ENCODE peak calls at places on chromosomes 2 and 18, in ten cellular contexts. One of them, this sample, is unnamed.

GRCh38 chr2:195603408-195603807 is 53.6 kb upstream of the SLC39A10 start:
- DNase-seq in upper lobe of right lung: no peak
- DNase-seq in DND-41: no peak
- DNase-seq in gastrocnemius medialis: no peak
- DNase-seq in HL-60: no peak
- DNase-seq in pancreas: no peak
- DNase-seq in A549: no peak
- DNase-seq in tibial artery: no peak
- DNase-seq in tibial nerve: no peak
- DNase-seq in OCI-LY7: no peak
- DNase-seq in this sample: no peak

GRCh38 chr2:38835015-38835601 is 40.6 kb downstream of the DHX57 start:
- DNase-seq in upper lobe of right lung: no peak
- DNase-seq in pancreas: no peak
- DNase-seq in OCI-LY7: peak
- DNase-seq in A549: no peak
- DNase-seq in HL-60: peak
- DNase-seq in DND-41: no peak
- DNase-seq in gastrocnemius medialis: no peak
- DNase-seq in tibial artery: no peak
- DNase-seq in tibial nerve: peak
- DNase-seq in this sample: no peak

GRCh38 chr2:170177950-170178781 is at the start of gene MYO3B:
- DNase-seq in tibial artery: no peak
- DNase-seq in A549: no peak
- DNase-seq in OCI-LY7: no peak
- DNase-seq in upper lobe of right lung: no peak
- DNase-seq in HL-60: no peak
- DNase-seq in gastrocnemius medialis: no peak
- DNase-seq in tibial nerve: no peak
- DNase-seq in pancreas: no peak
- DNase-seq in DND-41: no peak
- DNase-seq in this sample: no peak

GRCh38 chr2:58655152-58655551 is 414.0 kb upstream of the FANCL start:
- DNase-seq in HL-60: no peak
- DNase-seq in tibial artery: no peak
- DNase-seq in upper lobe of right lung: no peak
- DNase-seq in gastrocnemius medialis: no peak
- DNase-seq in OCI-LY7: no peak
- DNase-seq in DND-41: no peak
- DNase-seq in tibial nerve: no peak
- DNase-seq in pancreas: no peak
- DNase-seq in A549: no peak
- DNase-seq in this sample: no peak

GRCh38 chr2:135844285-135844985 is 7.5 kb upstream of the LCT start:
- DNase-seq in tibial nerve: no peak
- DNase-seq in A549: no peak
- DNase-seq in upper lobe of right lung: no peak
- DNase-seq in OCI-LY7: no peak
- DNase-seq in pancreas: no peak
- DNase-seq in DND-41: no peak
- DNase-seq in tibial artery: no peak
- DNase-seq in gastrocnemius medialis: no peak
- DNase-seq in HL-60: no peak
- DNase-seq in this sample: no peak

GRCh38 chr2:28390857-28391563 is 1.6 kb upstream of the FOSL2 start:
- DNase-seq in OCI-LY7: peak
- DNase-seq in upper lobe of right lung: peak
- DNase-seq in A549: peak
- DNase-seq in gastrocnemius medialis: peak
- DNase-seq in HL-60: peak
- DNase-seq in pancreas: peak
- DNase-seq in tibial nerve: peak
- DNase-seq in tibial artery: peak
- DNase-seq in DND-41: no peak
- DNase-seq in this sample: peak

GRCh38 chr2:71889991-71890684 is 257.5 kb downstream of the CYP26B1 start:
- DNase-seq in tibial artery: peak
- DNase-seq in gastrocnemius medialis: peak
- DNase-seq in upper lobe of right lung: no peak
- DNase-seq in DND-41: no peak
- DNase-seq in HL-60: no peak
- DNase-seq in A549: no peak
- DNase-seq in tibial nerve: peak
- DNase-seq in pancreas: no peak
- DNase-seq in OCI-LY7: no peak
- DNase-seq in this sample: no peak

GRCh38 chr2:48105848-48106247 is 199.6 kb upstream of the FBXO11 start:
- DNase-seq in gastrocnemius medialis: no peak
- DNase-seq in A549: no peak
- DNase-seq in tibial nerve: no peak
- DNase-seq in OCI-LY7: no peak
- DNase-seq in upper lobe of right lung: no peak
- DNase-seq in DND-41: no peak
- DNase-seq in tibial artery: no peak
- DNase-seq in pancreas: no peak
- DNase-seq in HL-60: no peak
- DNase-seq in this sample: no peak

GRCh38 chr2:86645752-86646151 is 22.1 kb upstream of the RNF103 start:
- DNase-seq in tibial artery: no peak
- DNase-seq in A549: no peak
- DNase-seq in gastrocnemius medialis: no peak
- DNase-seq in pancreas: no peak
- DNase-seq in HL-60: no peak
- DNase-seq in DND-41: no peak
- DNase-seq in tibial nerve: no peak
- DNase-seq in OCI-LY7: no peak
- DNase-seq in upper lobe of right lung: no peak
- DNase-seq in this sample: no peak

GRCh38 chr2:179521944-179522343 is 257.3 kb upstream of the SESTD1 start:
- DNase-seq in tibial nerve: no peak
- DNase-seq in HL-60: no peak
- DNase-seq in DND-41: no peak
- DNase-seq in tibial artery: no peak
- DNase-seq in upper lobe of right lung: no peak
- DNase-seq in pancreas: no peak
- DNase-seq in A549: no peak
- DNase-seq in OCI-LY7: no peak
- DNase-seq in gastrocnemius medialis: no peak
- DNase-seq in this sample: no peak

GRCh38 chr2:143282684-143283083 is 153.5 kb downstream of the ARHGAP15 start:
- DNase-seq in pancreas: no peak
- DNase-seq in tibial artery: no peak
- DNase-seq in gastrocnemius medialis: no peak
- DNase-seq in upper lobe of right lung: no peak
- DNase-seq in DND-41: peak
- DNase-seq in HL-60: peak
- DNase-seq in OCI-LY7: no peak
- DNase-seq in A549: no peak
- DNase-seq in tibial nerve: no peak
- DNase-seq in this sample: no peak

GRCh38 chr2:216134958-216135541 is 25.9 kb downstream of the XRCC5 start:
- DNase-seq in tibial nerve: no peak
- DNase-seq in OCI-LY7: no peak
- DNase-seq in gastrocnemius medialis: no peak
- DNase-seq in DND-41: no peak
- DNase-seq in A549: no peak
- DNase-seq in tibial artery: no peak
- DNase-seq in HL-60: no peak
- DNase-seq in upper lobe of right lung: no peak
- DNase-seq in pancreas: no peak
- DNase-seq in this sample: no peak

GRCh38 chr18:50190236-50190635 is 4.7 kb downstream of the MYO5B start:
- DNase-seq in HL-60: no peak
- DNase-seq in A549: no peak
- DNase-seq in tibial nerve: no peak
- DNase-seq in OCI-LY7: no peak
- DNase-seq in gastrocnemius medialis: no peak
- DNase-seq in tibial artery: no peak
- DNase-seq in pancreas: no peak
- DNase-seq in DND-41: no peak
- DNase-seq in upper lobe of right lung: no peak
- DNase-seq in this sample: no peak

GRCh38 chr2:64023485-64024258 is 4.4 kb upstream of the VPS54 start:
- DNase-seq in HL-60: no peak
- DNase-seq in tibial artery: no peak
- DNase-seq in gastrocnemius medialis: no peak
- DNase-seq in OCI-LY7: peak
- DNase-seq in DND-41: no peak
- DNase-seq in pancreas: no peak
- DNase-seq in upper lobe of right lung: no peak
- DNase-seq in A549: no peak
- DNase-seq in tibial nerve: no peak
- DNase-seq in this sample: no peak

GRCh38 chr2:212052412-212053159 is 486.0 kb downstream of the ERBB4 start:
- DNase-seq in DND-41: peak
- DNase-seq in upper lobe of right lung: no peak
- DNase-seq in HL-60: no peak
- DNase-seq in OCI-LY7: no peak
- DNase-seq in A549: no peak
- DNase-seq in tibial artery: no peak
- DNase-seq in gastrocnemius medialis: no peak
- DNase-seq in tibial nerve: no peak
- DNase-seq in pancreas: no peak
- DNase-seq in this sample: no peak

GRCh38 chr2:69789129-69789528 is 40.3 kb upstream of the GMCL1 start:
- DNase-seq in tibial artery: peak
- DNase-seq in OCI-LY7: peak
- DNase-seq in upper lobe of right lung: no peak
- DNase-seq in HL-60: no peak
- DNase-seq in A549: peak
- DNase-seq in DND-41: no peak
- DNase-seq in pancreas: no peak
- DNase-seq in tibial nerve: no peak
- DNase-seq in gastrocnemius medialis: no peak
- DNase-seq in this sample: peak

GRCh38 chr2:197261808-197262226 is 48.8 kb downstream of the ANKRD44 start:
- DNase-seq in A549: no peak
- DNase-seq in HL-60: no peak
- DNase-seq in pancreas: no peak
- DNase-seq in tibial nerve: no peak
- DNase-seq in OCI-LY7: peak
- DNase-seq in tibial artery: no peak
- DNase-seq in gastrocnemius medialis: no peak
- DNase-seq in upper lobe of right lung: no peak
- DNase-seq in DND-41: no peak
- DNase-seq in this sample: no peak

GRCh38 chr18:76922107-76922506 is 99.8 kb downstream of the ZNF236 start:
- DNase-seq in pancreas: peak
- DNase-seq in DND-41: peak
- DNase-seq in gastrocnemius medialis: peak
- DNase-seq in HL-60: peak
- DNase-seq in upper lobe of right lung: peak
- DNase-seq in tibial nerve: peak
- DNase-seq in tibial artery: peak
- DNase-seq in A549: peak
- DNase-seq in OCI-LY7: peak
- DNase-seq in this sample: no peak

GRCh38 chr18:12021596-12021995 is 40.3 kb downstream of the IMPA2 start:
- DNase-seq in gastrocnemius medialis: no peak
- DNase-seq in OCI-LY7: no peak
- DNase-seq in pancreas: no peak
- DNase-seq in A549: no peak
- DNase-seq in HL-60: no peak
- DNase-seq in DND-41: no peak
- DNase-seq in tibial nerve: no peak
- DNase-seq in upper lobe of right lung: no peak
- DNase-seq in tibial artery: no peak
- DNase-seq in this sample: no peak
- H3K27ac ChIP-seq in gastrocnemius medialis: no peak
- H3K27ac ChIP-seq in OCI-LY7: no peak
- H3K27ac ChIP-seq in pancreas: no peak
- H3K27ac ChIP-seq in A549: no peak
- H3K27ac ChIP-seq in HL-60: no peak
- H3K27ac ChIP-seq in DND-41: no peak
- H3K27ac ChIP-seq in tibial nerve: no peak
- H3K27ac ChIP-seq in upper lobe of right lung: peak
- H3K27ac ChIP-seq in tibial artery: no peak
- H3K27ac ChIP-seq in this sample: no peak

GRCh38 chr2:25435421-25435820 is 93.7 kb upstream of the DNMT3A start:
- DNase-seq in HL-60: no peak
- DNase-seq in tibial nerve: no peak
- DNase-seq in gastrocnemius medialis: no peak
- DNase-seq in tibial artery: no peak
- DNase-seq in A549: no peak
- DNase-seq in upper lobe of right lung: no peak
- DNase-seq in pancreas: no peak
- DNase-seq in DND-41: no peak
- DNase-seq in OCI-LY7: no peak
- DNase-seq in this sample: no peak
- H3K4me3 ChIP-seq in HL-60: no peak
- H3K4me3 ChIP-seq in tibial nerve: no peak
- H3K4me3 ChIP-seq in gastrocnemius medialis: no peak
- H3K4me3 ChIP-seq in tibial artery: no peak
- H3K4me3 ChIP-seq in A549: no peak
- H3K4me3 ChIP-seq in upper lobe of right lung: no peak
- H3K4me3 ChIP-seq in pancreas: no peak
- H3K4me3 ChIP-seq in DND-41: no peak
- H3K4me3 ChIP-seq in OCI-LY7: no peak
- H3K4me3 ChIP-seq in this sample: no peak

DNA sequence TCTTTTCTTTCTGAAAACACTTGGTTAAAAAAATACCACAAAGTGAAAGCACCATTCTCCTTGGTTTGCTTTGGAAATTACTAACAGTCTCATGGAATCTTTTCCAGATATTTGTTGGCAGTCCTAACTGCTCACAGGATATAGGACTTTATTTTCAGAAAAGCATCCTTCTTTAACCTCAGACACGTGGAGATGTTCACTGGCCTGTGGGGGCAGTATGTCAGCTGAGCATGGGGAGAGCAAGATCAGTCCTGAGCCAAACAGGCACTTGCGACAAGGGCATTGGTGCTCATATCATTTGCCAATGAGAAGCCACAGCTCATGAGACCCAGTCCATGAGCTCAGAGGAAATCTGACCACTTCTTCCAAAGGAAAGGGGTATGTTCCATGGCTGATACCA is 371.9 kb downstream of the NBAS start:
- DNase-seq in gastrocnemius medialis: no peak
- DNase-seq in DND-41: no peak
- DNase-seq in tibial artery: no peak
- DNase-seq in HL-60: no peak
- DNase-seq in OCI-LY7: no peak
- DNase-seq in A549: no peak
- DNase-seq in upper lobe of right lung: no peak
- DNase-seq in tibial nerve: no peak
- DNase-seq in pancreas: no peak
- DNase-seq in this sample: no peak
- TF ChIP-seq CTCF in gastrocnemius medialis: no peak
- TF ChIP-seq CTCF in DND-41: peak
- TF ChIP-seq CTCF in tibial artery: no peak
- TF ChIP-seq CTCF in HL-60: no peak
- TF ChIP-seq CTCF in OCI-LY7: peak
- TF ChIP-seq CTCF in A549: no peak
- TF ChIP-seq CTCF in upper lobe of right lung: no peak
- TF ChIP-seq CTCF in tibial nerve: no peak
- TF ChIP-seq CTCF in pancreas: no peak
- TF ChIP-seq CTCF in this sample: no peak

DNA sequence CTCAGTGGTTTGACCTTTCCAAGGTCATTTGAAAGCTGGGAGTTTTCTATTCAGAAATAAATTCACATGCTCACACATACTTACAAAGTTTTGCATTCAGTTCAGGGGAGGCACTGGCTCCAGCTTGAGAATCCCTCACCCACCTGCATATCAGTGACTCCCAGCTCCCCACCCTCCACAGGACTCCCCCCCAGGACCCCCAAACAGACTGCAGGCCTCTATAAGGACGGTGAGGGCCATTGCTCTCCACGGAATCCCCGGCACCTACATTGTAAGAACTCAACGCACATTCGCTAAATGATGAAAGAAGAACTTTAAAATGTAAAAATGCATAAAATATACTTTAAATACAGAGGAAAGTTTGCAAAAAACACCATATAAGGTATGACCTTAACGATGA is 97.2 kb upstream of the TEX51 start:
- DNase-seq in pancreas: no peak
- DNase-seq in tibial nerve: no peak
- DNase-seq in gastrocnemius medialis: no peak
- DNase-seq in DND-41: no peak
- DNase-seq in upper lobe of right lung: peak
- DNase-seq in OCI-LY7: no peak
- DNase-seq in A549: no peak
- DNase-seq in tibial artery: no peak
- DNase-seq in HL-60: no peak
- DNase-seq in this sample: no peak
- H3K27ac ChIP-seq in pancreas: no peak
- H3K27ac ChIP-seq in tibial nerve: no peak
- H3K27ac ChIP-seq in gastrocnemius medialis: no peak
- H3K27ac ChIP-seq in DND-41: no peak
- H3K27ac ChIP-seq in upper lobe of right lung: no peak
- H3K27ac ChIP-seq in OCI-LY7: no peak
- H3K27ac ChIP-seq in A549: no peak
- H3K27ac ChIP-seq in tibial artery: no peak
- H3K27ac ChIP-seq in HL-60: no peak
- H3K27ac ChIP-seq in this sample: no peak

This sample was measured in uterus.